ENCODE peak calls at places on chromosomes 16 and 17, in four cellular contexts. B is NCI-H2171 treated with DMSO at 0.1 percent for 48 hours; U is NCI-H774; Z is stimulated activated CD4-positive, alpha-beta T cell treated with anti-CD3 and anti-CD28 coated beads, Interleukin-15, amount 100 ng/mL, for 1 hour. C is an unnamed sample.

GRCh38 chr17:55162556-55162946 is 102.2 kb upstream of the HLF start:
- DNase-seq in B (no peak), U (no peak), Z (no peak), C (no peak)

GRCh38 chr17:62179525-62180161 is 114.6 kb upstream of the MED13 start:
- DNase-seq in B (peak), U (no peak), Z (no peak), C (peak)

GRCh38 chr17:64216030-64216384 is 47.1 kb downstream of the TEX2 start:
- DNase-seq in B (no peak), U (no peak), Z (no peak), C (no peak)

GRCh38 chr16:12113581-12114375 is 137.2 kb downstream of the SNX29 start:
- DNase-seq in B (no peak), U (no peak), Z (no peak), C (no peak)

GRCh38 chr16:4780235-4780634 is 7.9 kb downstream of the SEPTIN12 start:
- DNase-seq in B (no peak), U (no peak), Z (no peak), C (no peak)

GRCh38 chr17:65749479-65749878 is 188.0 kb upstream of the AXIN2 start:
- DNase-seq in B (no peak), U (no peak), Z (no peak), C (no peak)

GRCh38 chr17:33366998-33367397 is 73.9 kb upstream of the ASIC2 start:
- DNase-seq in B (no peak), U (no peak), Z (no peak), C (no peak)

GRCh38 chr16:7990864-7991263 is 599.4 kb downstream of the TMEM114 start:
- DNase-seq in B (no peak), U (no peak), Z (no peak), C (no peak)

GRCh38 chr17:27603870-27604794 is 26.9 kb upstream of the LGALS9 start:
- DNase-seq in B (no peak), U (no peak), Z (no peak), C (no peak)

GRCh38 chr17:7922499-7923289 is 6.6 kb upstream of the RNF227 start:
- DNase-seq in B (no peak), U (peak), Z (peak), C (no peak)

GRCh38 chr17:68200689-68201424 is 47.0 kb upstream of the AMZ2 start:
- DNase-seq in B (peak), U (peak), Z (peak), C (peak)

GRCh38 chr17:72136692-72137550 is 16.1 kb downstream of the SOX9 start:
- DNase-seq in B (peak), U (no peak), Z (no peak), C (no peak)

GRCh38 chr17:37373530-37374159 is 2.1 kb upstream of the C17orf78 start:
- DNase-seq in B (peak), U (peak), Z (peak), C (no peak)

GRCh38 chr17:39634384-39634871 is 2.5 kb upstream of the STARD3 start:
- DNase-seq in B (peak), U (peak), Z (no peak), C (peak)

GRCh38 chr16:55264949-55265348 is 59.1 kb upstream of the IRX6 start:
- DNase-seq in B (peak), U (no peak), Z (no peak), C (no peak)

GRCh38 chr16:25464058-25464457 is 206.4 kb upstream of the ZKSCAN2 start:
- DNase-seq in B (no peak), U (no peak), Z (no peak), C (no peak)

GRCh38 chr16:16092925-16093624 is 130.2 kb downstream of the ABCC6 start:
- DNase-seq in B (peak), U (peak), Z (no peak), C (no peak)

GRCh38 chr16:71927787-71928186 is 32.5 kb downstream of the IST1 start:
- DNase-seq in B (no peak), U (no peak), Z (no peak), C (no peak)

GRCh38 chr17:16148596-16148995 is 66.7 kb downstream of the NCOR1 start:
- DNase-seq in B (no peak), U (no peak), Z (no peak), C (no peak)

GRCh38 chr16:2529061-2529931 is 1.9 kb downstream of the CEMP1 start:
- DNase-seq in B (no peak), U (no peak), Z (no peak), C (no peak)

GRCh38 chr17:72778161-72779151 is 314.0 kb downstream of the SLC39A11 start:
- DNase-seq in B (peak), U (no peak), Z (no peak), C (no peak)

GRCh38 chr17:57487552-57487951 is 231.2 kb downstream of the MSI2 start:
- DNase-seq in B (no peak), U (no peak), Z (no peak), C (no peak)

GRCh38 chr16:17395849-17396480 is 74.8 kb downstream of the XYLT1 start:
- DNase-seq in B (no peak), U (no peak), Z (no peak), C (no peak)

GRCh38 chr16:21952040-21952792 is 945 bp upstream of the UQCRC2 start:
- DNase-seq in B (peak), U (peak), Z (peak), C (peak)

GRCh38 chr16:51404386-51404785 is 253.3 kb upstream of the SALL1 start:
- DNase-seq in B (no peak), U (no peak), Z (no peak), C (no peak)

GRCh38 chr16:69123894-69124293 is 8.5 kb downstream of the CHTF8 start:
- DNase-seq in B (peak), U (no peak), Z (no peak), C (no peak)

GRCh38 chr17:49574283-49574892 is 1.3 kb upstream of the NXPH3 start:
- DNase-seq in B (peak), U (no peak), Z (no peak), C (no peak)

C was measured in HuH-7.5.